ENCODE peak calls at places on chromosome 10, in five cellular contexts. U is A549, T is thoracic aorta, S is choroid plexus epithelial cell, I is SJSA1. D is an unnamed sample.

GRCh38 chr10:28397229-28397628 is 94.4 kb upstream of the MPP7 start:
- DNase-seq in U (no peak), T (no peak), S (no peak), I (no peak), D (no peak)

GRCh38 chr10:113524539-113525490 is 28.0 kb upstream of the HABP2 start:
- DNase-seq in U (no peak), T (no peak), S (no peak), I (peak; percentile 11), D (peak; percentile 7)

GRCh38 chr10:11454160-11454559 is 157.3 kb downstream of the USP6NL start:
- DNase-seq in U (no peak), T (no peak), S (no peak), I (no peak), D (no peak)

GRCh38 chr10:79018591-79019011 is 50.2 kb upstream of the ZMIZ1 start:
- DNase-seq in U (no peak), T (no peak), S (peak; percentile 43), I (no peak), D (peak; percentile 31)

GRCh38 chr10:128147064-128147463 is 20.8 kb upstream of the MKI67 start:
- DNase-seq in U (no peak), T (no peak), S (no peak), I (no peak), D (no peak)

GRCh38 chr10:79246209-79246581 is 101.1 kb upstream of the PPIF start:
- DNase-seq in U (no peak), T (peak; percentile 79), S (no peak), I (no peak), D (no peak)

GRCh38 chr10:45308707-45309106 is 6.7 kb downstream of the OR13A1 start:
- DNase-seq in U (no peak), T (no peak), S (peak; percentile 2), I (no peak), D (no peak)

GRCh38 chr10:125016611-125017202 is 74.8 kb downstream of the ZRANB1 start:
- DNase-seq in U (no peak), T (no peak), S (no peak), I (no peak), D (no peak)

GRCh38 chr10:14383266-14383665 is 52.5 kb upstream of the FRMD4A start:
- DNase-seq in U (no peak), T (no peak), S (peak; percentile 58), I (peak; percentile 38), D (no peak)

GRCh38 chr10:182441-183201 is 47.4 kb downstream of the ZMYND11 start:
- DNase-seq in U (no peak), T (no peak), S (peak; percentile 37), I (peak; percentile 41), D (no peak)

D was measured in HTR-8/SVneo.